ENCODE peak calls at places on chromosomes 2 and 18, in five cellular contexts. One of them, this sample, is unnamed.

GRCh38 chr2:96414161-96414713 is 78.7 kb downstream of the NCAPH start:
- DNase-seq in left cardiac atrium: no peak
- DNase-seq in GM12878: no peak
- DNase-seq in hepatocyte: no peak
- DNase-seq in EL: no peak
- DNase-seq in this sample: no peak

GRCh38 chr2:219619235-219619634 is 8.2 kb upstream of the SLC4A3 start:
- DNase-seq in GM12878: no peak
- DNase-seq in hepatocyte: no peak
- DNase-seq in left cardiac atrium: no peak
- DNase-seq in EL: no peak
- DNase-seq in this sample: no peak

GRCh38 chr18:31741096-31741735 is 19.5 kb downstream of the SLC25A52 start:
- DNase-seq in left cardiac atrium: peak
- DNase-seq in EL: peak
- DNase-seq in GM12878: peak
- DNase-seq in hepatocyte: peak
- DNase-seq in this sample: peak

GRCh38 chr2:71455011-71455740 is 1.8 kb downstream of the DYSF start:
- DNase-seq in left cardiac atrium: no peak
- DNase-seq in GM12878: no peak
- DNase-seq in EL: no peak
- DNase-seq in hepatocyte: no peak
- DNase-seq in this sample: no peak

GRCh38 chr2:45301307-45302010 is 292.2 kb upstream of the SIX2 start:
- DNase-seq in left cardiac atrium: no peak
- DNase-seq in EL: no peak
- DNase-seq in GM12878: no peak
- DNase-seq in hepatocyte: no peak
- DNase-seq in this sample: no peak

GRCh38 chr2:40034198-40034597 is 255.1 kb upstream of the THUMPD2 start:
- DNase-seq in left cardiac atrium: no peak
- DNase-seq in GM12878: no peak
- DNase-seq in EL: peak
- DNase-seq in hepatocyte: no peak
- DNase-seq in this sample: no peak

GRCh38 chr18:48804856-48805610 is 145.7 kb downstream of the SMAD7 start:
- DNase-seq in EL: no peak
- DNase-seq in GM12878: no peak
- DNase-seq in left cardiac atrium: peak
- DNase-seq in hepatocyte: no peak
- DNase-seq in this sample: no peak

GRCh38 chr2:168436840-168437239 is 19.2 kb upstream of the CERS6 start:
- DNase-seq in GM12878: no peak
- DNase-seq in left cardiac atrium: no peak
- DNase-seq in EL: no peak
- DNase-seq in hepatocyte: no peak
- DNase-seq in this sample: no peak

GRCh38 chr2:68052717-68053422 is 9.9 kb downstream of the C1D start:
- DNase-seq in GM12878: no peak
- DNase-seq in hepatocyte: no peak
- DNase-seq in left cardiac atrium: no peak
- DNase-seq in EL: no peak
- DNase-seq in this sample: no peak

GRCh38 chr2:81481994-81482368 is 1177.4 kb upstream of the LRRTM1 start:
- DNase-seq in EL: no peak
- DNase-seq in hepatocyte: no peak
- DNase-seq in GM12878: no peak
- DNase-seq in left cardiac atrium: no peak
- DNase-seq in this sample: no peak

GRCh38 chr2:150809083-150809482 is 321.6 kb upstream of the RND3 start:
- DNase-seq in left cardiac atrium: no peak
- DNase-seq in EL: no peak
- DNase-seq in GM12878: no peak
- DNase-seq in hepatocyte: no peak
- DNase-seq in this sample: no peak

GRCh38 chr2:1393321-1393720 is 19.9 kb upstream of the TPO start:
- DNase-seq in GM12878: no peak
- DNase-seq in left cardiac atrium: no peak
- DNase-seq in EL: no peak
- DNase-seq in hepatocyte: no peak
- DNase-seq in this sample: no peak

GRCh38 chr2:218081063-218081462 is 12.0 kb downstream of the RUFY4 start:
- DNase-seq in left cardiac atrium: no peak
- DNase-seq in GM12878: peak
- DNase-seq in EL: no peak
- DNase-seq in hepatocyte: no peak
- DNase-seq in this sample: no peak

GRCh38 chr2:3575534-3576324 is 669 bp downstream of the RPS7 start:
- DNase-seq in hepatocyte: peak
- DNase-seq in GM12878: no peak
- DNase-seq in EL: no peak
- DNase-seq in left cardiac atrium: no peak
- DNase-seq in this sample: no peak

GRCh38 chr2:175402591-175402990 is 221.1 kb upstream of the ATP5MC3 start:
- DNase-seq in left cardiac atrium: no peak
- DNase-seq in GM12878: no peak
- DNase-seq in EL: no peak
- DNase-seq in hepatocyte: no peak
- DNase-seq in this sample: no peak

GRCh38 chr2:233974530-233975071 is 57.4 kb downstream of the TRPM8 start:
- DNase-seq in EL: peak
- DNase-seq in hepatocyte: peak
- DNase-seq in GM12878: no peak
- DNase-seq in left cardiac atrium: no peak
- DNase-seq in this sample: peak

GRCh38 chr18:25805323-25805722 is 285.1 kb downstream of the SS18 start:
- DNase-seq in GM12878: no peak
- DNase-seq in left cardiac atrium: no peak
- DNase-seq in EL: peak
- DNase-seq in hepatocyte: peak
- DNase-seq in this sample: no peak

GRCh38 chr2:42961385-42961800 is 169.0 kb upstream of the HAAO start:
- DNase-seq in left cardiac atrium: peak
- DNase-seq in GM12878: no peak
- DNase-seq in EL: no peak
- DNase-seq in hepatocyte: no peak
- DNase-seq in this sample: no peak

GRCh38 chr18:66599190-66599589 is 4.7 kb downstream of the CDH19 start:
- DNase-seq in EL: no peak
- DNase-seq in hepatocyte: no peak
- DNase-seq in GM12878: no peak
- DNase-seq in left cardiac atrium: no peak
- DNase-seq in this sample: peak

GRCh38 chr18:58533771-58534170 is 95.1 kb downstream of the ALPK2 start:
- DNase-seq in hepatocyte: no peak
- DNase-seq in GM12878: no peak
- DNase-seq in left cardiac atrium: no peak
- DNase-seq in EL: no peak
- DNase-seq in this sample: no peak

GRCh38 chr2:229920011-229920781 is 1.6 kb downstream of the TRIP12 start:
- DNase-seq in hepatocyte: peak
- DNase-seq in left cardiac atrium: no peak
- DNase-seq in EL: peak
- DNase-seq in GM12878: no peak
- DNase-seq in this sample: no peak

GRCh38 chr2:100321181-100321880 is 970 bp downstream of the LONRF2 start:
- DNase-seq in EL: peak
- DNase-seq in GM12878: no peak
- DNase-seq in hepatocyte: peak
- DNase-seq in left cardiac atrium: peak
- DNase-seq in this sample: peak

GRCh38 chr2:215435261-215435808 is 533 bp downstream of the FN1 start:
- DNase-seq in EL: no peak
- DNase-seq in left cardiac atrium: peak
- DNase-seq in hepatocyte: peak
- DNase-seq in GM12878: no peak
- DNase-seq in this sample: peak

GRCh38 chr2:127884436-127884835 is 1.3 kb downstream of the AMMECR1L start:
- DNase-seq in EL: peak
- DNase-seq in GM12878: no peak
- DNase-seq in hepatocyte: peak
- DNase-seq in left cardiac atrium: no peak
- DNase-seq in this sample: peak

GRCh38 chr18:24600076-24600654 is 139.7 kb downstream of the HRH4 start:
- DNase-seq in GM12878: no peak
- DNase-seq in hepatocyte: peak
- DNase-seq in left cardiac atrium: no peak
- DNase-seq in EL: peak
- DNase-seq in this sample: peak

GRCh38 chr2:64105676-64106461 is 38.4 kb downstream of the PELI1 start:
- DNase-seq in GM12878: no peak
- DNase-seq in hepatocyte: peak
- DNase-seq in left cardiac atrium: no peak
- DNase-seq in EL: no peak
- DNase-seq in this sample: no peak

This sample was measured in PC-3.